ENCODE peak calls at places on chromosomes 3 and 15, in six cellular contexts. One of them, this sample, is unnamed.

GRCh38 chr3:39541917-39542329 is 74.4 kb downstream of the MOBP start:
- DNase-seq in MM.1S: peak; percentile 49
- DNase-seq in WERI-Rb-1: no peak
- DNase-seq in bronchial epithelial cell: peak; percentile 32
- DNase-seq in spleen: no peak
- DNase-seq in colonic mucosa: no peak
- DNase-seq in this sample: no peak

GRCh38 chr3:119831941-119832371 is 50.1 kb downstream of the NR1I2 start:
- DNase-seq in bronchial epithelial cell: no peak
- DNase-seq in WERI-Rb-1: no peak
- DNase-seq in MM.1S: no peak
- DNase-seq in colonic mucosa: no peak
- DNase-seq in spleen: no peak
- DNase-seq in this sample: peak; percentile 57

GRCh38 chr3:194320744-194321243 is 30.3 kb downstream of the CPN2 start:
- DNase-seq in bronchial epithelial cell: no peak
- DNase-seq in WERI-Rb-1: no peak
- DNase-seq in spleen: no peak
- DNase-seq in colonic mucosa: no peak
- DNase-seq in MM.1S: no peak
- DNase-seq in this sample: no peak

GRCh38 chr3:191051037-191051436 is 148.0 kb upstream of the OSTN start:
- DNase-seq in bronchial epithelial cell: peak; percentile 42
- DNase-seq in spleen: no peak
- DNase-seq in MM.1S: peak; percentile 64
- DNase-seq in colonic mucosa: no peak
- DNase-seq in WERI-Rb-1: no peak
- DNase-seq in this sample: no peak

GRCh38 chr15:60574801-60575631 is 96.1 kb upstream of the ICE2 start:
- DNase-seq in colonic mucosa: no peak
- DNase-seq in MM.1S: no peak
- DNase-seq in WERI-Rb-1: no peak
- DNase-seq in spleen: no peak
- DNase-seq in bronchial epithelial cell: no peak
- DNase-seq in this sample: no peak

GRCh38 chr3:73813291-73813977 is 188.7 kb upstream of the PDZRN3 start:
- DNase-seq in spleen: no peak
- DNase-seq in colonic mucosa: no peak
- DNase-seq in MM.1S: no peak
- DNase-seq in bronchial epithelial cell: no peak
- DNase-seq in WERI-Rb-1: no peak
- DNase-seq in this sample: no peak

GRCh38 chr3:47347217-47347801 is 33.5 kb upstream of the PTPN23 start:
- DNase-seq in WERI-Rb-1: no peak
- DNase-seq in spleen: no peak
- DNase-seq in colonic mucosa: no peak
- DNase-seq in bronchial epithelial cell: peak; percentile 17
- DNase-seq in MM.1S: peak; percentile 41
- DNase-seq in this sample: no peak

GRCh38 chr3:2849092-2849491 is 261.1 kb downstream of the IL5RA start:
- DNase-seq in MM.1S: no peak
- DNase-seq in WERI-Rb-1: no peak
- DNase-seq in bronchial epithelial cell: no peak
- DNase-seq in colonic mucosa: no peak
- DNase-seq in spleen: no peak
- DNase-seq in this sample: no peak

GRCh38 chr15:39515765-39516164 is 65.1 kb upstream of the THBS1 start:
- DNase-seq in colonic mucosa: no peak
- DNase-seq in MM.1S: no peak
- DNase-seq in WERI-Rb-1: no peak
- DNase-seq in bronchial epithelial cell: no peak
- DNase-seq in spleen: no peak
- DNase-seq in this sample: no peak

GRCh38 chr3:87318609-87319008 is 42.2 kb upstream of the POU1F1 start:
- DNase-seq in spleen: no peak
- DNase-seq in WERI-Rb-1: no peak
- DNase-seq in bronchial epithelial cell: peak; percentile 15
- DNase-seq in MM.1S: no peak
- DNase-seq in colonic mucosa: no peak
- DNase-seq in this sample: no peak

GRCh38 chr3:115549111-115549510 is 74.2 kb upstream of the GAP43 start:
- DNase-seq in colonic mucosa: no peak
- DNase-seq in spleen: no peak
- DNase-seq in MM.1S: no peak
- DNase-seq in bronchial epithelial cell: no peak
- DNase-seq in WERI-Rb-1: no peak
- DNase-seq in this sample: no peak

GRCh38 chr15:80970018-80970657 is 19.5 kb downstream of the MESD start:
- DNase-seq in colonic mucosa: peak; percentile 73
- DNase-seq in spleen: no peak
- DNase-seq in MM.1S: peak; percentile 54
- DNase-seq in WERI-Rb-1: peak; percentile 53
- DNase-seq in bronchial epithelial cell: peak; percentile 58
- DNase-seq in this sample: no peak

GRCh38 chr3:882526-882925 is 210.3 kb upstream of the CNTN6 start:
- DNase-seq in MM.1S: no peak
- DNase-seq in colonic mucosa: no peak
- DNase-seq in WERI-Rb-1: no peak
- DNase-seq in bronchial epithelial cell: peak; percentile 52
- DNase-seq in spleen: no peak
- DNase-seq in this sample: peak; percentile 25

GRCh38 chr15:34055868-34056595 is 17.0 kb upstream of the AVEN start:
- DNase-seq in WERI-Rb-1: no peak
- DNase-seq in MM.1S: no peak
- DNase-seq in spleen: no peak
- DNase-seq in colonic mucosa: no peak
- DNase-seq in bronchial epithelial cell: peak; percentile 29
- DNase-seq in this sample: peak; percentile 34

GRCh38 chr3:143135150-143135549 is 15.6 kb downstream of the CHST2 start:
- DNase-seq in spleen: no peak
- DNase-seq in WERI-Rb-1: no peak
- DNase-seq in bronchial epithelial cell: peak; percentile 93
- DNase-seq in MM.1S: no peak
- DNase-seq in colonic mucosa: no peak
- DNase-seq in this sample: peak; percentile 82

GRCh38 chr15:93029613-93030429 is 59.2 kb downstream of the RGMA start:
- DNase-seq in bronchial epithelial cell: peak; percentile 60
- DNase-seq in colonic mucosa: no peak
- DNase-seq in WERI-Rb-1: no peak
- DNase-seq in MM.1S: no peak
- DNase-seq in spleen: peak; percentile 81
- DNase-seq in this sample: no peak

GRCh38 chr15:68383161-68384074 is 48.5 kb downstream of the ITGA11 start:
- DNase-seq in spleen: no peak
- DNase-seq in MM.1S: peak; percentile 42
- DNase-seq in WERI-Rb-1: peak; percentile 30
- DNase-seq in bronchial epithelial cell: peak; percentile 47
- DNase-seq in colonic mucosa: peak; percentile 57
- DNase-seq in this sample: no peak

GRCh38 chr15:31867536-31868442 is 162.5 kb upstream of the CHRNA7 start:
- DNase-seq in spleen: peak; percentile 84
- DNase-seq in WERI-Rb-1: peak; percentile 72
- DNase-seq in bronchial epithelial cell: peak; percentile 33
- DNase-seq in colonic mucosa: peak; percentile 41
- DNase-seq in MM.1S: peak; percentile 65
- DNase-seq in this sample: no peak

GRCh38 chr15:31871887-31872281 is 158.4 kb upstream of the CHRNA7 start:
- DNase-seq in WERI-Rb-1: no peak
- DNase-seq in colonic mucosa: no peak
- DNase-seq in spleen: no peak
- DNase-seq in bronchial epithelial cell: no peak
- DNase-seq in MM.1S: no peak
- DNase-seq in this sample: no peak

GRCh38 chr15:31871159-31871886 is 159.0 kb upstream of the CHRNA7 start:
- DNase-seq in WERI-Rb-1: peak; percentile 12
- DNase-seq in bronchial epithelial cell: peak; percentile 2
- DNase-seq in colonic mucosa: peak; percentile 37
- DNase-seq in spleen: no peak
- DNase-seq in MM.1S: peak; percentile 7
- DNase-seq in this sample: no peak

GRCh38 chr15:31870336-31871158 is 159.8 kb upstream of the CHRNA7 start:
- DNase-seq in colonic mucosa: peak; percentile 87
- DNase-seq in bronchial epithelial cell: peak; percentile 24
- DNase-seq in spleen: peak; percentile 94
- DNase-seq in WERI-Rb-1: peak; percentile 85
- DNase-seq in MM.1S: peak; percentile 88
- DNase-seq in this sample: peak; percentile 14

DNA sequence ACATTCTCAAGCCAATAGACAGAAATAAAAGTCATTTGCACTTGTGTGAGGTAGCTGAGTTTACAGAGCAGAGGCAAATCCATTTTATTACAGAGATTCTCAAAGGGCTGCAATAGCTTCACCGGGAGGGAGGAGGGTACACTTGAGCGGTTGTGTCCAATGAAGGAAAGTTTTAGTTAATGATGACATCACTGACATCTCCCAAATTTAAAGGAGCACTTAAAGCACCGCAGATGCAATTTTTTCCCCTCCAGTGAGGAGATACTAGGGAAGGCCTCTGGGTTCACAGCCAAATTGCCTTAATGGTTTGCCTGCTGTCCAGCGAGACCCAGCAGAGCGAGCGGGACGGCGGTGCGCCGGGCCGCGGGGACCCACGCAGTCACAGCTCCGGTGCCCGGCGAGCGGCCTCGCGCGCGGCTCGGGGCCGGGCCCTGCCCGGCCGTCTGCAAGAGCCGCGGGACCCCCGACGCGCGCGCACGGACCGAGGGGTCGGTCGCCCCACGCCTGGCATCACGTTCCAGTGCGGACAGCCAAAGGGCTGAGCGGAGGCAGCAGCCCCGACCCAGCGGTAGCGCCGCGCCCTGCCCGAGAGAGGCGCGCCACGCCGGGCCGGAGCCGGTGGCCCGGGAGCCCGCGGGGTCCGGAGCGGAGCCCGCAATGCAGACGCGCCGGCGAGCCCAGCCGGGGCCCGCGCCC is 160.5 kb upstream of the CHRNA7 start:
- DNase-seq in spleen: peak; percentile 87
- DNase-seq in MM.1S: no peak
- DNase-seq in bronchial epithelial cell: no peak
- DNase-seq in WERI-Rb-1: no peak
- DNase-seq in colonic mucosa: no peak
- DNase-seq in this sample: no peak
- H3K4me3 ChIP-seq in spleen: peak overlapping the region; percentile 60
- H3K4me3 ChIP-seq in MM.1S: no peak overlapping the region
- H3K4me3 ChIP-seq in bronchial epithelial cell: peak overlapping the region; percentile 52
- H3K4me3 ChIP-seq in WERI-Rb-1: peak overlapping the region; percentile 21
- H3K4me3 ChIP-seq in colonic mucosa: peak overlapping the region; percentile 24
- H3K4me3 ChIP-seq in this sample: peak overlapping the region; percentile 58

GRCh38 chr15:59178151-59178705 is 28.4 kb upstream of the LDHAL6B start:
- DNase-seq in bronchial epithelial cell: no peak
- DNase-seq in colonic mucosa: no peak
- DNase-seq in WERI-Rb-1: no peak
- DNase-seq in spleen: no peak
- DNase-seq in MM.1S: no peak
- DNase-seq in this sample: no peak

GRCh38 chr15:59174846-59175831 is 31.5 kb upstream of the LDHAL6B start:
- DNase-seq in WERI-Rb-1: peak; percentile 68
- DNase-seq in MM.1S: peak; percentile 19
- DNase-seq in spleen: no peak
- DNase-seq in colonic mucosa: peak; percentile 69
- DNase-seq in bronchial epithelial cell: peak; percentile 84
- DNase-seq in this sample: no peak

GRCh38 chr15:59177445-59177728 is 29.3 kb upstream of the LDHAL6B start:
- DNase-seq in spleen: no peak
- DNase-seq in MM.1S: no peak
- DNase-seq in WERI-Rb-1: no peak
- DNase-seq in bronchial epithelial cell: no peak
- DNase-seq in colonic mucosa: no peak
- DNase-seq in this sample: no peak

GRCh38 chr15:59174161-59174845 is 32.3 kb upstream of the LDHAL6B start:
- DNase-seq in colonic mucosa: no peak
- DNase-seq in WERI-Rb-1: no peak
- DNase-seq in MM.1S: no peak
- DNase-seq in spleen: no peak
- DNase-seq in bronchial epithelial cell: no peak
- DNase-seq in this sample: no peak

DNA sequence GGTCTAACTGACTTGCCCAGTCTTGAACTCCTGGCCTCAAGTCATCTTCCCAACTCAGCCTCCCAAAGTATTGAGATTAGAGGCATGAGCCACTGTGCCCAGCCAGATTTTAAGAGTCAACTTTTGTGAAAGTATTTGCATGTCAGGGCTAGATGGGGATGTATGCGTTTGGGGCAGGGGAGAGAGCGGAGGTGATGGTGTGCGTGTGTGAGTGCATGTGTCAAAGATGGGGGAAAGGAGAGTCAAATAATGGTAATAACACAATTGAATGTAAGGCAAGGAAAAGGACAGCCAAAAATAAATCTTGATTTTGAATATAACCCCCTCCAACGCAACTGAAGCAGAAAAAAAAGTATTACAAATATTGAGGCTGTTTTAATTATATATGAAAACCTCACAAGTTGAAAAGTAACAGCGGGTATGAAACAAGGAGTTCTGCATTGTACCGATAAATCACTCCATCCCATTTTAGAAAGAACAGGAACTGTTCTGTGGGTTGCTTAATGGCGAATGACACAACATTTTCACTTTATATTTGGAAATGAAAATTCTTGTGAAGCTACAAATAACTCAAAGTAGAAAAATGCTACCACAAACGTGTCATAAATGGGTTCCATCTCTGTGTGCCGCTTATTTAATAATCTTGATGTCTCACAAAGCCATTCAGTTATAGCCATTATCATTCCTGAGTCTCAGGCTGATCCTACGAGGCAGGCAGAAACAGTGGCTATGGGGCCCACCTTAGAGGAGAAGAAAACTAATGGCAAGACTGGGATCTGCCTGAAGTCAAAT is 29.8 kb upstream of the LDHAL6B start:
- DNase-seq in colonic mucosa: no peak
- DNase-seq in WERI-Rb-1: no peak
- DNase-seq in spleen: no peak
- DNase-seq in bronchial epithelial cell: no peak
- DNase-seq in MM.1S: no peak
- DNase-seq in this sample: no peak
- H3K36me3 ChIP-seq in colonic mucosa: peaks cover 3% of the 10 kb centered on the region
- H3K36me3 ChIP-seq in WERI-Rb-1: no peaks in the 10 kb centered on the region
- H3K36me3 ChIP-seq in spleen: no peaks in the 10 kb centered on the region
- H3K36me3 ChIP-seq in bronchial epithelial cell: peaks cover 8% of the 10 kb centered on the region
- H3K36me3 ChIP-seq in MM.1S: no peaks in the 10 kb centered on the region
- H3K36me3 ChIP-seq in this sample: peaks cover 2% of the 10 kb centered on the region

GRCh38 chr3:76369170-76369569 is 583.8 kb upstream of the ZNF717 start:
- DNase-seq in MM.1S: no peak
- DNase-seq in spleen: no peak
- DNase-seq in WERI-Rb-1: no peak
- DNase-seq in bronchial epithelial cell: peak; percentile 17
- DNase-seq in colonic mucosa: no peak
- DNase-seq in this sample: no peak
- TF ChIP-seq CTCF in MM.1S: peak; percentile 20
- TF ChIP-seq CTCF in spleen: no peak
- TF ChIP-seq CTCF in WERI-Rb-1: peak; percentile 57
- TF ChIP-seq CTCF in bronchial epithelial cell: no peak
- TF ChIP-seq CTCF in colonic mucosa: no peak
- TF ChIP-seq CTCF in this sample: peak; percentile 29

DNA sequence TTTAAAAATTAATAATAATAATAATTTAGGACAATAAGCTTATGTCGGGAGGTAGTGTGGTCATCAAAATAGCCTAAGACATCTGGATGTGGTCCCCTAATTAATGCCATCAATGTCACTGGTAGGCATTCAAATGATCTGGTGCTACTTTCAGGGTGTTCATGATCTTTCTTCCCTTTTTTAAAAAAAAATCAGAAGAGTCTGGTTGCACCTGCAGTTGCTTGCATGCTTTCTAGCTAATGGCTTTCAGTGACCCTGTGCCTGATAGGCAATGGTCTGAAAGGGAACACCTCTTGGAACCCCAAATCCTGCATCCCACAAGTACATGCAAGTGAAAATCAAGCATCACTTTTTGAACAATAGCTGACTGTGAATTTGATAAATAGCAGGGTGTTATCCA is 64.1 kb upstream of the KBTBD8 start:
- DNase-seq in spleen: no peak
- DNase-seq in WERI-Rb-1: no peak
- DNase-seq in colonic mucosa: no peak
- DNase-seq in MM.1S: no peak
- DNase-seq in bronchial epithelial cell: no peak
- DNase-seq in this sample: no peak
- H3K4me3 ChIP-seq in spleen: no peak overlapping the region
- H3K4me3 ChIP-seq in WERI-Rb-1: no peak overlapping the region
- H3K4me3 ChIP-seq in colonic mucosa: no peak overlapping the region
- H3K4me3 ChIP-seq in MM.1S: no peak overlapping the region
- H3K4me3 ChIP-seq in bronchial epithelial cell: no peak overlapping the region
- H3K4me3 ChIP-seq in this sample: no peak overlapping the region